ENCODE peak calls at places on chromosomes 7 and 10, in eight cellular contexts. C, O, D, F, M, U, Z and J are unnamed samples.

GRCh38 chr10:122240401-122240800 is 30.7 kb upstream of the BTBD16 start:
- DNase-seq in C (no peak), O (no peak), D (no peak), F (no peak), M (no peak), U (no peak), Z (no peak), J (no peak)

GRCh38 chr7:40009301-40009700 is 59.2 kb downstream of the CDK13 start:
- DNase-seq in C (no peak), O (no peak), D (no peak), F (no peak), M (no peak), U (no peak), Z (no peak), J (no peak)

GRCh38 chr7:102283477-102284189 is 3.0 kb upstream of the SH2B2 start:
- DNase-seq in C (no peak), O (no peak), D (no peak), F (no peak), M (no peak), U (no peak), Z (no peak), J (no peak)

GRCh38 chr10:3942930-3943489 is 158.0 kb upstream of the KLF6 start:
- DNase-seq in C (no peak), O (no peak), D (no peak), F (no peak), M (no peak), U (no peak), Z (no peak), J (no peak)

GRCh38 chr10:78634389-78634815 is 434.4 kb upstream of the ZMIZ1 start:
- DNase-seq in C (no peak), O (no peak), D (no peak), F (no peak), M (peak), U (peak), Z (no peak), J (no peak)

GRCh38 chr7:121002755-121003114 is 14.2 kb downstream of the CPED1 start:
- DNase-seq in C (no peak), O (no peak), D (no peak), F (no peak), M (no peak), U (no peak), Z (no peak), J (no peak)

GRCh38 chr7:82950436-82950835 is 212.2 kb downstream of the PCLO start:
- DNase-seq in C (no peak), O (no peak), D (no peak), F (no peak), M (no peak), U (no peak), Z (no peak), J (no peak)

GRCh38 chr10:61721431-61721830 is 58.7 kb downstream of the CABCOCO1 start:
- DNase-seq in C (no peak), O (no peak), D (no peak), F (no peak), M (no peak), U (no peak), Z (no peak), J (no peak)

GRCh38 chr7:127816354-127817190 is 164.6 kb downstream of the SND1 start:
- DNase-seq in C (no peak), O (no peak), D (no peak), F (no peak), M (peak), U (peak), Z (no peak), J (no peak)

GRCh38 chr10:77970869-77971803 is 44.6 kb upstream of the DLG5 start:
- DNase-seq in C (no peak), O (peak), D (no peak), F (no peak), M (peak), U (peak), Z (peak), J (peak)

GRCh38 chr7:84389242-84389641 is 194.7 kb upstream of the SEMA3A start:
- DNase-seq in C (peak), O (no peak), D (no peak), F (no peak), M (no peak), U (no peak), Z (no peak), J (no peak)

GRCh38 chr7:24025094-24025493 is 258.9 kb upstream of the NPY start:
- DNase-seq in C (no peak), O (peak), D (no peak), F (no peak), M (peak), U (no peak), Z (no peak), J (no peak)

GRCh38 chr7:415646-416525 is 103.8 kb downstream of the PDGFA start:
- DNase-seq in C (no peak), O (no peak), D (no peak), F (no peak), M (no peak), U (no peak), Z (no peak), J (no peak)

GRCh38 chr10:47423476-47423875 is 39.4 kb upstream of the ZNF488 start:
- DNase-seq in C (no peak), O (no peak), D (no peak), F (no peak), M (no peak), U (no peak), Z (no peak), J (no peak)

GRCh38 chr10:68897336-68897741 is 3.8 kb upstream of the DDX50 start:
- DNase-seq in C (peak), O (peak), D (peak), F (peak), M (peak), U (peak), Z (no peak), J (peak)